ENCODE peak calls at places on chromosome 13, in six cellular contexts. I is dorsolateral prefrontal cortex, P is GM12865, M is heart left ventricle, V is BE2C, Z is tibial nerve. O is an unnamed sample.

GRCh38 chr13:43664700-43665191 is 122.0 kb downstream of the ENOX1 start:
- DNase-seq in M (peak), P (peak), I (no peak), Z (no peak), V (peak), O (peak)

GRCh38 chr13:45209229-45209628 is 8.4 kb upstream of the KCTD4 start:
- DNase-seq in V (no peak), M (no peak), P (no peak), I (no peak), Z (no peak), O (peak)

GRCh38 chr13:99215466-99215865 is 14.8 kb downstream of the UBAC2 start:
- DNase-seq in I (no peak), Z (no peak), V (no peak), M (no peak), P (no peak), O (no peak)

GRCh38 chr13:82758056-82758455 is 1124.2 kb downstream of the SLITRK1 start:
- DNase-seq in Z (no peak), M (no peak), V (peak), I (no peak), P (no peak), O (peak)

GRCh38 chr13:42892760-42893159 is 99.3 kb downstream of the EPSTI1 start:
- DNase-seq in I (no peak), P (no peak), V (no peak), M (no peak), Z (no peak), O (peak)

GRCh38 chr13:105920375-105920774 is 615.1 kb downstream of the EFNB2 start:
- DNase-seq in P (no peak), I (no peak), Z (no peak), V (no peak), M (no peak), O (peak)

GRCh38 chr13:110333837-110334236 is 26.8 kb downstream of the COL4A2 start:
- DNase-seq in P (no peak), I (no peak), M (no peak), V (no peak), Z (no peak), O (no peak)

GRCh38 chr13:49459580-49459979 is 15.5 kb downstream of the SETDB2 start:
- DNase-seq in P (peak), M (no peak), I (no peak), V (no peak), Z (no peak), O (no peak)

GRCh38 chr13:46170687-46171086 is 11.3 kb downstream of the LCP1 start:
- DNase-seq in P (no peak), Z (no peak), I (no peak), V (no peak), M (no peak), O (peak)

GRCh38 chr13:71169125-71169524 is 697.9 kb downstream of the DACH1 start:
- DNase-seq in Z (no peak), M (no peak), V (no peak), P (no peak), I (no peak), O (no peak)

GRCh38 chr13:106373989-106374572 is 161.4 kb downstream of the EFNB2 start:
- DNase-seq in V (no peak), I (no peak), Z (no peak), M (no peak), P (peak), O (peak)

GRCh38 chr13:45933203-45934014 is 81.9 kb upstream of the SIAH3 start:
- DNase-seq in P (no peak), I (peak), M (no peak), Z (no peak), V (no peak), O (no peak)

GRCh38 chr13:46551410-46552301 is 1.3 kb upstream of the LRCH1 start:
- DNase-seq in I (peak), P (peak), V (peak), Z (peak), M (peak), O (peak)

GRCh38 chr13:111027481-111028439 is 87.3 kb upstream of the ARHGEF7 start:
- DNase-seq in I (no peak), V (no peak), P (no peak), M (no peak), Z (no peak), O (no peak)

GRCh38 chr13:59354665-59355064 is 809.1 kb downstream of the DIAPH3 start:
- DNase-seq in I (no peak), M (no peak), Z (no peak), P (no peak), V (no peak), O (no peak)

GRCh38 chr13:48502601-48503319 is 30.1 kb downstream of the RCBTB2 start:
- DNase-seq in V (no peak), I (no peak), P (no peak), Z (no peak), M (no peak), O (no peak)

GRCh38 chr13:112350300-112350699 is 25.9 kb upstream of the SPACA7 start:
- DNase-seq in P (no peak), Z (no peak), V (no peak), I (no peak), M (no peak), O (no peak)

GRCh38 chr13:25652764-25653163 is 281.0 kb downstream of the ATP8A2 start:
- DNase-seq in Z (no peak), M (no peak), V (no peak), I (no peak), P (no peak), O (peak)

GRCh38 chr13:27269114-27269665 is 1.4 kb upstream of the RASL11A start:
- DNase-seq in I (no peak), P (no peak), Z (no peak), M (no peak), V (no peak), O (no peak)

GRCh38 chr13:112911285-112911701 is 57.7 kb upstream of the MCF2L start:
- DNase-seq in Z (no peak), M (no peak), V (no peak), P (no peak), I (no peak), O (no peak)

GRCh38 chr13:34108396-34108795 is 290.4 kb downstream of the RFC3 start:
- DNase-seq in Z (no peak), P (no peak), V (no peak), I (no peak), M (no peak), O (peak)

GRCh38 chr13:112213467-112214245 is 146.7 kb downstream of the SOX1 start:
- DNase-seq in Z (no peak), P (no peak), I (no peak), V (no peak), M (no peak), O (no peak)

GRCh38 chr13:33275916-33276315 is 9.6 kb downstream of the STARD13 start:
- DNase-seq in V (no peak), I (no peak), M (no peak), Z (no peak), P (no peak), O (no peak)

GRCh38 chr13:103386341-103386740 is 320.1 kb upstream of the SLC10A2 start:
- DNase-seq in M (no peak), V (no peak), I (no peak), P (no peak), Z (no peak), O (peak)

GRCh38 chr13:113785051-113786010 is 26.3 kb downstream of the TMEM255B start:
- DNase-seq in I (no peak), P (peak), M (no peak), V (no peak), Z (no peak), O (peak)

GRCh38 chr13:43411211-43411610 is 375.6 kb downstream of the ENOX1 start:
- DNase-seq in V (no peak), I (no peak), P (no peak), M (no peak), Z (no peak), O (no peak)

GRCh38 chr13:91099877-91100276 is 247.6 kb upstream of the MIR17HG start:
- DNase-seq in P (no peak), V (no peak), M (no peak), Z (no peak), I (no peak), O (no peak)

GRCh38 chr13:100130092-100130491 is 41.2 kb downstream of the PCCA start:
- DNase-seq in M (no peak), I (no peak), P (no peak), V (peak), Z (no peak), O (no peak)

GRCh38 chr13:111953546-111954178 is 113.3 kb upstream of the SOX1 start:
- DNase-seq in V (no peak), Z (no peak), M (no peak), P (no peak), I (peak), O (no peak)

GRCh38 chr13:25463496-25463895 is 91.7 kb downstream of the ATP8A2 start:
- DNase-seq in M (no peak), V (no peak), Z (no peak), P (no peak), I (no peak), O (peak)

GRCh38 chr13:27302643-27303262 is 32.1 kb downstream of the RASL11A start:
- DNase-seq in V (no peak), Z (no peak), M (no peak), I (no peak), P (no peak), O (no peak)

GRCh38 chr13:33034897-33035296 is 18.7 kb downstream of the KL start:
- DNase-seq in V (no peak), Z (no peak), I (no peak), P (no peak), M (no peak), O (peak)

GRCh38 chr13:20981370-20982095 is 79.0 kb upstream of the XPO4 start:
- DNase-seq in Z (no peak), P (no peak), V (no peak), M (no peak), I (no peak), O (no peak)

GRCh38 chr13:26749285-26749684 is 11.3 kb downstream of the GPR12 start:
- DNase-seq in M (no peak), P (no peak), Z (no peak), I (no peak), V (no peak), O (no peak)

GRCh38 chr13:25462301-25463125 is 90.7 kb downstream of the ATP8A2 start:
- DNase-seq in P (no peak), M (no peak), V (no peak), I (no peak), Z (no peak), O (peak)

GRCh38 chr13:100630564-100630963 is 42.0 kb upstream of the GGACT start:
- DNase-seq in M (no peak), I (peak), P (no peak), V (no peak), Z (no peak), O (peak)

GRCh38 chr13:109720758-109721184 is 65.6 kb downstream of the IRS2 start:
- DNase-seq in V (no peak), Z (no peak), P (no peak), M (no peak), I (no peak), O (no peak)

GRCh38 chr13:42996584-42996983 is 4.5 kb upstream of the EPSTI1 start:
- DNase-seq in I (no peak), V (no peak), P (peak), M (no peak), Z (no peak), O (peak)

GRCh38 chr13:79807554-79807953 is 326.6 kb downstream of the NDFIP2 start:
- DNase-seq in P (no peak), Z (no peak), M (no peak), V (no peak), I (no peak), O (no peak)

GRCh38 chr13:79806821-79807220 is 325.9 kb downstream of the NDFIP2 start:
- DNase-seq in M (no peak), I (no peak), V (no peak), Z (no peak), P (no peak), O (no peak)

GRCh38 chr13:79805317-79805716 is 324.4 kb downstream of the NDFIP2 start:
- DNase-seq in I (no peak), Z (no peak), M (no peak), P (no peak), V (no peak), O (no peak)

GRCh38 chr13:79802389-79803140 is 321.6 kb downstream of the NDFIP2 start:
- DNase-seq in P (no peak), V (peak), I (no peak), Z (no peak), M (no peak), O (no peak)

GRCh38 chr13:79803939-79804487 is 323.1 kb downstream of the NDFIP2 start:
- DNase-seq in M (no peak), V (no peak), P (no peak), I (no peak), Z (no peak), O (no peak)
- TF ChIP-seq CTCF in M (no peak), V (no peak), P (no peak), I (no peak), Z (no peak), O (no peak)

GRCh38 chr13:29396446-29396845 is 199.0 kb downstream of the SLC7A1 start:
- DNase-seq in I (no peak), Z (no peak), V (no peak), P (no peak), M (no peak), O (no peak)

GRCh38 chr13:29402168-29402621 is 193.3 kb downstream of the SLC7A1 start:
- DNase-seq in P (no peak), I (no peak), M (no peak), V (no peak), Z (no peak), O (peak)

GRCh38 chr13:29397265-29397664 is 198.2 kb downstream of the SLC7A1 start:
- DNase-seq in Z (no peak), I (no peak), P (no peak), V (no peak), M (no peak), O (no peak)
- TF ChIP-seq CTCF in Z (no peak), I (no peak), P (no peak), V (peak), M (no peak), O (peak)

DNA sequence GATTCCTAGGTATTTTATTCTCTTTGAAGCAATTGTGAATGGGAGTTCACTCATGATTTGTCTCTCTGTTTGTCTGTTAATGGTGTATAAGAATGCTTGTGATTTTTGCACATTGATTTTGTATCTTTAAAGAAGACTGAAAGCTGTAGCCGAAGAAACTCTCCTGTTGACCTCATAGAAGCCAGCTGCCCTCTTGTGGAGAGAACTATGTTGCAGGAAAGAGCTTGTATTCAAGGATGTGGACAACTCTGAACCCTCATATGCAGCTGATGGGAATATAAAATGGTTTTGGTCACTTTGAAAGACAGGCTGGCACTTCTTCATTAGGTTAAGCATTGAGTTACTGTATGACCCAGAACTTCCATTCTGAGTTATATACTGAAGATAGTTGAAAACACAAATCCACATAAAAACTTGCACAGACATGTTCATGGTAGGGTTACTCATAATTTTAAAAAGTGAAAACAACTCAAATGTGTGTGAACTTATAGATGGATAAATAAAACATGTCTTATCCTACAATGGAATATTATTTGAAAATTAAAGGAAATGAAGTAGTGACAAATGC is 65.8 kb upstream of the SLITRK6 start:
- DNase-seq in P (peak), V (peak), I (no peak), Z (no peak), M (no peak), O (peak)
- TF ChIP-seq CTCF in P (peak), V (peak), I (no peak), Z (no peak), M (no peak), O (peak)

DNA sequence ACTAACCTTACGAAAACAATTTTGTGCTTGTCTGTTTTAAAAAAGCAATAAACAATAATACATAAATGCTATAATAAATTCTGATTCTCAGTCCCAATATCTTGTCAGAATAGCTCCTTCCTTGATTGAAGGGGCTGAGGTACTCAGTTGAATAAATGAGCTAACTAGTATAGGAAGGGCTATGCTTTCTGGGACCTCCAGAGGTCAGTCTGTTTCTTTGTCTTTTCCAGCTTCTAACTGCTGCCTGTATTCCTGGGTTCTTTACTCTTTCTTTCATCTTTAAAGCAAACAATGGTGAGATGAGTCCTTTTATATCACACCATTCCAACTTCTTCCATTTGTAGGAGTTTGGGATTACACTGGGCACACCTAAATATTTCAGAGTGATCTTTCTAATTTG is 1297.0 kb upstream of the ATXN8OS start:
- DNase-seq in P (no peak), I (no peak), M (no peak), Z (no peak), V (peak), O (no peak)
- TF ChIP-seq CTCF in P (no peak), I (no peak), M (no peak), Z (no peak), V (peak), O (no peak)

GRCh38 chr13:41061075-41061913 is at the start of gene WBP4:
- DNase-seq in I (peak), Z (peak), M (peak), V (peak), P (peak), O (peak)
- TF ChIP-seq CTCF in I (no peak), Z (no peak), M (peak), V (no peak), P (no peak), O (peak)

GRCh38 chr13:78129850-78130249 is 211.2 kb upstream of the EDNRB start:
- DNase-seq in V (no peak), I (no peak), P (no peak), M (no peak), Z (no peak), O (no peak)

GRCh38 chr13:78137404-78138142 is 218.9 kb upstream of the EDNRB start:
- DNase-seq in Z (no peak), M (no peak), I (no peak), P (peak), V (peak), O (peak)

GRCh38 chr13:78133511-78133910 is 214.9 kb upstream of the EDNRB start:
- DNase-seq in Z (no peak), P (no peak), M (no peak), I (no peak), V (peak), O (no peak)

GRCh38 chr13:78136966-78137365 is 218.3 kb upstream of the EDNRB start:
- DNase-seq in M (no peak), V (no peak), P (no peak), I (no peak), Z (no peak), O (no peak)

GRCh38 chr13:78131811-78132210 is 213.2 kb upstream of the EDNRB start:
- DNase-seq in V (no peak), M (no peak), Z (no peak), I (no peak), P (no peak), O (peak)
- TF ChIP-seq CTCF in V (peak), M (no peak), Z (no peak), I (no peak), P (peak), O (peak)

GRCh38 chr13:30617315-30618185 is at the start of gene USPL1:
- DNase-seq in M (peak), V (peak), I (peak), Z (peak), P (peak), O (peak)
- TF ChIP-seq CTCF in M (peak), V (no peak), I (peak), Z (peak), P (no peak), O (peak)

GRCh38 chr13:30156270-30156669 is 151.1 kb downstream of the KATNAL1 start:
- DNase-seq in P (peak), I (no peak), M (no peak), V (no peak), Z (no peak), O (no peak)

GRCh38 chr13:30159446-30159839 is 147.9 kb downstream of the KATNAL1 start:
- DNase-seq in P (peak), M (no peak), Z (no peak), V (no peak), I (no peak), O (peak)

GRCh38 chr13:30157616-30157993 is 149.7 kb downstream of the KATNAL1 start:
- DNase-seq in Z (no peak), I (no peak), M (no peak), V (no peak), P (peak), O (no peak)

GRCh38 chr13:30156826-30157615 is 150.3 kb downstream of the KATNAL1 start:
- DNase-seq in P (peak), V (no peak), I (no peak), M (no peak), Z (no peak), O (no peak)

GRCh38 chr13:30158774-30159445 is 148.4 kb downstream of the KATNAL1 start:
- DNase-seq in I (no peak), P (peak), V (no peak), M (no peak), Z (peak), O (peak)
- TF ChIP-seq CTCF in I (no peak), P (peak), V (peak), M (peak), Z (peak), O (peak)

DNA sequence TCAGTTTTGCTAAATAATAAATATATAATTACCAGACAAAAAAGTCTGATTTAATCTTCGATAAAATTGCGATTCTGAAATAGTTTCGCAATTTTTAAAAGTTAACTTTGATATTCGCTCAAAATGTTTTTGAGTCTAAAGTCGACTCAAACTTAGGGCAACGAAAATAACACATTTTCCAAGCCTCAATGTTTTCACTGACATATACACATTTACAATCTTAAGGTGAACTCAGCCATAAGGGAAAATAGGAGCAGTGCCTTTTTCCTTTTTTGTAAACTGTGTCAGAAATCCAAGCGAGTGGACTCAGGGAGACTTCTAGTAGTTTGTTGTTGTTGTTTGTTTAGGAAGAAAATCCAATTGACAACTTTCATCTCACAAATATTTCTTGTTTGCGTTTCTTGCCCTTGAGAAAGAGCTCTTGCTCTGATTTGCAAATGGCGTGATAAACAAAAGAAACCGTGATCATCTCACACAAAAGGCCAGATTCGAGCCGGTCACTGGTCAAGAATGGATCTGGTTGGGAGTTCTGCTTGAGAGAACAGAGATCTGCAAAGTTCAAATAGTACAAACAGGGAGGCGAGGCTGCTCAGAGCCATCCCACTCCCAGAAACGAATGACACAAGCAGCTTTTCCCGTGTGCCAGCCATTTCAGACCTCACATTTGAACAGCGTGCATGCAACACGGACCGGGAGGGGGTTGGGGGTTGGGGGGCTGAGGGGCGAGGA is 2.1 kb downstream of the SOX21 start:
- DNase-seq in I (no peak), V (no peak), M (no peak), P (no peak), Z (no peak), O (no peak)
- TF ChIP-seq CTCF in I (no peak), V (no peak), M (no peak), P (no peak), Z (no peak), O (no peak)

O was measured in choroid plexus epithelial cell.